ENCODE peak calls at places on chromosome 15, in eight cellular contexts. M is T1000, D is left ventricle myocardium superior, L is OCI-LY7, B is NCI-H510A treated with DMSO at 0.1 percent for 48 hours, E is posterior vena cava, J is HCT116, N is breast epithelium. C is an unnamed sample.

GRCh38 chr15:75065467-75065850 is 42.1 kb downstream of the PPCDC start:
- DNase-seq in M (no peak), D (peak), L (peak), B (no peak), E (no peak), J (no peak), N (no peak), C (no peak)

GRCh38 chr15:88740356-88740755 is 62.9 kb upstream of the ACAN start:
- DNase-seq in M (no peak), D (no peak), L (no peak), B (no peak), E (no peak), J (no peak), N (no peak), C (no peak)

GRCh38 chr15:75043509-75044257 is 20.3 kb downstream of the PPCDC start:
- DNase-seq in M (peak), D (peak), L (peak), B (peak), E (peak), J (no peak), N (peak), C (no peak)

GRCh38 chr15:98776607-98777281 is 128.4 kb downstream of the IGF1R start:
- DNase-seq in M (no peak), D (peak), L (no peak), B (no peak), E (no peak), J (no peak), N (peak), C (no peak)

GRCh38 chr15:61086756-61087155 is 142.3 kb downstream of the RORA start:
- DNase-seq in M (no peak), D (no peak), L (no peak), B (no peak), E (no peak), J (no peak), N (no peak), C (no peak)

GRCh38 chr15:34716111-34716510 is 38.7 kb downstream of the GJD2 start:
- DNase-seq in M (no peak), D (peak), L (no peak), B (no peak), E (no peak), J (no peak), N (no peak), C (no peak)

GRCh38 chr15:68186671-68187397 is 18.3 kb downstream of the CALML4 start:
- DNase-seq in M (no peak), D (no peak), L (no peak), B (no peak), E (no peak), J (no peak), N (no peak), C (no peak)

GRCh38 chr15:41695750-41696436 is 35.7 kb downstream of the MGA start:
- DNase-seq in M (no peak), D (no peak), L (peak), B (peak), E (no peak), J (peak), N (no peak), C (no peak)

GRCh38 chr15:35055416-35056105 is 29.5 kb downstream of the NANOGP8 start:
- DNase-seq in M (no peak), D (no peak), L (no peak), B (no peak), E (no peak), J (no peak), N (no peak), C (no peak)

GRCh38 chr15:71773206-71773859 is 37.0 kb upstream of the NR2E3 start:
- DNase-seq in M (no peak), D (no peak), L (no peak), B (no peak), E (no peak), J (no peak), N (no peak), C (no peak)

GRCh38 chr15:94206463-94207167 is 24.7 kb upstream of the MCTP2 start:
- DNase-seq in M (no peak), D (no peak), L (no peak), B (no peak), E (no peak), J (no peak), N (no peak), C (no peak)

GRCh38 chr15:29348308-29348914 is 78.8 kb upstream of the NSMCE3 start:
- DNase-seq in M (no peak), D (no peak), L (no peak), B (no peak), E (no peak), J (no peak), N (peak), C (no peak)

GRCh38 chr15:70569718-70570231 is 193.6 kb downstream of the UACA start:
- DNase-seq in M (no peak), D (no peak), L (no peak), B (no peak), E (no peak), J (peak), N (peak), C (no peak)

GRCh38 chr15:56964182-56964581 is 45.7 kb downstream of the TCF12 start:
- DNase-seq in M (no peak), D (no peak), L (no peak), B (no peak), E (no peak), J (no peak), N (no peak), C (no peak)

GRCh38 chr15:74610302-74610951 is 5.2 kb upstream of the CLK3 start:
- DNase-seq in M (no peak), D (peak), L (no peak), B (no peak), E (no peak), J (no peak), N (no peak), C (no peak)

GRCh38 chr15:66560856-66561525 is 4.8 kb downstream of the LCTL start:
- DNase-seq in M (no peak), D (no peak), L (no peak), B (no peak), E (peak), J (no peak), N (no peak), C (no peak)

GRCh38 chr15:70152070-70152480 is 54.4 kb upstream of the TLE3 start:
- DNase-seq in M (no peak), D (no peak), L (no peak), B (peak), E (peak), J (no peak), N (no peak), C (no peak)

GRCh38 chr15:58666957-58667356 is 82.5 kb downstream of the ADAM10 start:
- DNase-seq in M (no peak), D (no peak), L (no peak), B (no peak), E (no peak), J (no peak), N (no peak), C (no peak)

GRCh38 chr15:41022487-41023090 is 69.3 kb downstream of the CHAC1 start:
- DNase-seq in M (no peak), D (no peak), L (peak), B (peak), E (no peak), J (peak), N (no peak), C (no peak)

C was measured in cerebellar nuclear complex.